ENCODE peak calls at places on chromosomes 4 and X, in ten cellular contexts. U is OCI-LY7, T is RWPE2, A is lower leg skin, B is psoas muscle, E is astrocyte of the spinal cord, R is uterus, V is WERI-Rb-1, X is right lobe of liver, M is K562. P is an unnamed sample.

GRCh38 chr4:128519163-128519810 is 231.7 kb upstream of the PGRMC2 start:
- DNase-seq in E (peak; percentile 57), A (no peak), X (no peak), R (peak; percentile 35), M (no peak), T (no peak), V (no peak), U (no peak), B (peak; percentile 39), P (no peak)

GRCh38 chrX:16067886-16068515 is 55.4 kb upstream of the GRPR start:
- DNase-seq in U (no peak), R (no peak), T (no peak), B (no peak), M (no peak), X (no peak), E (no peak), A (no peak), V (no peak), P (no peak)

GRCh38 chrX:87392369-87392768 is 125.2 kb upstream of the KLHL4 start:
- DNase-seq in A (no peak), T (no peak), U (no peak), B (no peak), M (peak; percentile 22), X (no peak), R (no peak), E (no peak), V (no peak), P (no peak)

GRCh38 chrX:48465336-48465933 is 4.6 kb downstream of the SLC38A5 start:
- DNase-seq in M (no peak), V (no peak), X (peak; percentile 11), A (no peak), B (no peak), U (no peak), E (peak; percentile 83), T (no peak), R (no peak), P (peak; percentile 89)

GRCh38 chr4:38163216-38164006 is 203.2 kb downstream of the PTTG2 start:
- DNase-seq in B (no peak), R (no peak), T (no peak), V (no peak), A (no peak), U (no peak), M (no peak), E (peak; percentile 77), X (no peak), P (peak; percentile 1)

GRCh38 chr4:122548452-122548851 is 72.4 kb downstream of the IL21 start:
- DNase-seq in T (no peak), X (no peak), A (no peak), V (no peak), M (peak; percentile 16), U (no peak), B (no peak), E (peak; percentile 9), R (no peak), P (peak; percentile 75)

GRCh38 chr4:182521006-182521405 is 277.8 kb downstream of the TENM3 start:
- DNase-seq in M (no peak), E (no peak), A (no peak), B (no peak), U (no peak), T (no peak), X (no peak), R (no peak), V (no peak), P (no peak)

GRCh38 chrX:118807151-118808017 is 16.2 kb upstream of the ZCCHC12 start:
- DNase-seq in T (no peak), B (peak; percentile 30), R (peak; percentile 46), X (no peak), E (peak; percentile 42), M (peak; percentile 60), A (peak; percentile 16), U (peak; percentile 39), V (peak; percentile 31), P (peak; percentile 6)

GRCh38 chr4:186348433-186348832 is 82.4 kb downstream of the F11 start:
- DNase-seq in M (no peak), R (no peak), B (no peak), X (no peak), A (no peak), V (no peak), E (no peak), T (no peak), U (no peak), P (no peak)

GRCh38 chrX:129262912-129263311 is 260.4 kb downstream of the SMARCA1 start:
- DNase-seq in E (no peak), M (no peak), V (peak; percentile 55), T (no peak), B (no peak), A (no peak), U (no peak), R (no peak), X (no peak), P (no peak)

GRCh38 chr4:184287697-184288255 is 70.1 kb upstream of the ENPP6 start:
- DNase-seq in U (peak; percentile 55), T (no peak), E (peak; percentile 57), V (peak; percentile 42), X (no peak), M (no peak), R (no peak), B (no peak), A (no peak), P (peak; percentile 47)

GRCh38 chr4:123809864-123810263 is 413.3 kb downstream of the SPRY1 start:
- DNase-seq in M (no peak), B (no peak), X (no peak), V (no peak), T (no peak), U (no peak), R (no peak), E (no peak), A (no peak), P (no peak)

GRCh38 chr4:61199869-61200194 is 294 bp upstream of the ADGRL3 start:
- DNase-seq in B (no peak), A (no peak), V (no peak), E (no peak), M (no peak), U (no peak), R (no peak), X (no peak), T (no peak), P (no peak)
- H3K4me3 ChIP-seq in B (peak overlapping the region; percentile 60), A (peak overlapping the region; percentile 39), V (peak overlapping the region; percentile 76), E (peak overlapping the region; percentile 61), M (no peak overlapping the region), U (no peak overlapping the region), R (peak overlapping the region; percentile 48), X (peak overlapping the region; percentile 42), T (peak overlapping the region; percentile 43), P (peak overlapping the region; percentile 66)

GRCh38 chr4:78779280-78779679 is 3.1 kb downstream of the BMP2K start:
- DNase-seq in X (no peak), V (no peak), A (no peak), T (no peak), B (no peak), R (no peak), E (no peak), U (no peak), M (no peak), P (no peak)

GRCh38 chr4:78778530-78778929 is 2.4 kb downstream of the BMP2K start:
- DNase-seq in M (no peak), X (no peak), T (no peak), B (no peak), U (no peak), R (no peak), E (no peak), V (no peak), A (no peak), P (no peak)

GRCh38 chr4:78781925-78782324 is 5.8 kb downstream of the BMP2K start:
- DNase-seq in R (no peak), A (no peak), X (no peak), M (no peak), U (peak; percentile 22), E (no peak), T (no peak), B (no peak), V (no peak), P (no peak)

GRCh38 chr4:78780093-78780492 is 3.9 kb downstream of the BMP2K start:
- DNase-seq in A (no peak), T (no peak), B (no peak), V (no peak), X (no peak), R (no peak), E (no peak), M (peak; percentile 55), U (no peak), P (no peak)

GRCh38 chr4:78781086-78781630 is 5.0 kb downstream of the BMP2K start:
- DNase-seq in A (no peak), R (no peak), B (no peak), E (no peak), M (no peak), T (no peak), V (no peak), U (no peak), X (no peak), P (no peak)
- TF ChIP-seq CTCF in A (no peak), R (no peak), B (no peak), E (no peak), M (no peak), T (no peak), V (no peak), U (no peak), X (no peak), P (no peak)

DNA sequence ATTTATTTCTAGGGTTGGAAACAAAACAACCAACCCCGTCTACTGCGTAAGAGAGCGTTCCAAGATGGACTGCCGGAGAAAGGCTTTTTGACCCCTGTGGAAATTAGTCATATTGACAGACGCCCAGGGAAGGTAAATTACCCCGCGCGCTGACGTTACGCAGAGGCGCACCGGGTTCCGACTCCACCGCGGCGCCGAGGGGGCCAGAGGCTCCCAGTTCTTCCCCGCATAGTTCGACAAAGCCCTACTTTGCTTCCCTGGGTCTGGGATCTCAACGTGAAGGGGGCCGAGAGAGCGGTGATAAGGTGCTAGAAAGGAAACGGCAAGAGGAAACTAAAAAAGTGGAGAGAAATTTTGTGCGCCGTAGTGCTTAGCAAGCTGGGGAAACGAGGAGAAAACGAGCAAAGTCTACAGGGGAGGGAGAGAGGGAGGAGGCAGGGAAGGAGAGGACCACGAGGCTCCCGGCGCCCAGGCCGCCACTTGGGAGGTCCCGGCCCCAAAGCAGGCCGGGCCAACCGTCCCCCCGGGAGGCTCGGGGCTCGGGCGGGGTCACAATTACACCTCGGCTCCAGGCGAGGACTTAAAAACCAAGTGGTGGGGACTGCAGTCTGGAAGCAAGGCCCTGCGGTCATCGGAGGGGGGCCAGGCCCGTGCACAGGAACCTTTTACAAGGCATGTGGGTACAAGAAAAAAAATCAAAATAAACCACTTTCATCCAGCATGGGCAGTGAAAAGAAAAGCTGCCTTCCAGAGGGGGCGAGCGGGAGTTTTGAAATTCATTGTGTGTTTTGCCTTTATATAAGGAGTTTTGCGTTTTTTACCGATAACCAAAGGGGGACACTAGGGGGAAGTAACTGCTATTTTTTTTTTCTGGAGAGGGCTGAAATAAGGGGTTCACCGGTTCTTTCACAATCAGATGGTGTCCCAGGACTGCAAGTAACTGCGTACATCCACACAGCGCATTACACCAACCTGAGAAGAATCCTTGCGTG is 13.1 kb downstream of the HAND2 start:
- DNase-seq in A (no peak), E (no peak), X (no peak), V (no peak), B (no peak), R (no peak), M (no peak), U (no peak), T (no peak), P (no peak)
- H3K4me3 ChIP-seq in A (no peak overlapping the region), E (no peak overlapping the region), X (no peak overlapping the region), V (no peak overlapping the region), B (no peak overlapping the region), R (peak overlapping the region; percentile 7), M (no peak overlapping the region), U (no peak overlapping the region), T (no peak overlapping the region), P (no peak overlapping the region)

DNA sequence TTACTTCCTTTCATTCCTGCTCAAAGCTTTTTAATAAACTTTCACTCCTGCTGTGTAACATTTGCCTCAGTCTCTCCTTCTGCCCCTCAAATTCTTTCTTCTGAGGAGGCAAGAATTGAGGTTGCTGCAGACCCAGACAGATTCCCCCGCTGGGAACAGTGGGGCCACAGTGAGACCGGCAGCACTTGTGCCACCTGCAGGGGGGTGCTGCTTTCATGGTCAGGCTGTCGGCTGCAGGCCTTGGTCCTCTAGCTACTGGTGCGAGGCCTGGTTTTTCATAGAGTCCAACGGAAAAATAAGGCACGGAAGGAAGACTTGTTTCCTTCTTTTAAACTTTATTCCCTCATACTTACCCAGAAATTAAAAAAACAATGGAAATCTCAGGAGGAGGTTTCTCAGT is 296.7 kb downstream of the NR3C2 start:
- DNase-seq in A (no peak), B (no peak), T (no peak), E (no peak), M (no peak), X (no peak), V (no peak), R (no peak), U (no peak), P (no peak)
- TF ChIP-seq CTCF in A (no peak), B (no peak), T (no peak), E (no peak), M (no peak), X (no peak), V (no peak), R (no peak), U (no peak), P (no peak)

P was measured in brain microvascular endothelial cell.